ENCODE peak calls at places on chromosomes 3 and 15, in eight cellular contexts. P is naive thymus-derived CD4-positive, alpha-beta T cell; X is tibial nerve; N is HL-60; D is IMR-90; A is CD4-positive, CD25-positive, alpha-beta regulatory T cell; Z is PC-9; W is astrocyte. G is an unnamed sample. For H3K27me3, the result is how much of the 10 kb centered on the place peaks cover.

GRCh38 chr3:133038089-133038730 is at the start of gene TMEM108:
- DNase-seq in P (no peak), X (peak), N (no peak), D (peak), A (no peak), Z (no peak), W (peak), G (peak)

GRCh38 chr15:74386496-74387140 is 19.2 kb upstream of the CYP11A1 start:
- DNase-seq in P (no peak), X (no peak), N (no peak), D (no peak), A (no peak), Z (no peak), W (no peak), G (no peak)

GRCh38 chr15:52186651-52187486 is 4.3 kb downstream of the GNB5 start:
- DNase-seq in P (no peak), X (no peak), N (no peak), D (no peak), A (no peak), Z (no peak), W (no peak), G (no peak)

GRCh38 chr3:106839576-106840280 is 537.5 kb upstream of the CCDC54 start:
- DNase-seq in P (no peak), X (no peak), N (no peak), D (peak), A (no peak), Z (no peak), W (peak), G (no peak)

GRCh38 chr3:150293401-150294001 is 114.6 kb upstream of the TSC22D2 start:
- DNase-seq in P (no peak), X (no peak), N (no peak), D (peak), A (no peak), Z (no peak), W (peak), G (peak)

GRCh38 chr3:155519081-155519480 is 225.6 kb upstream of the STRIT1 start:
- DNase-seq in P (no peak), X (no peak), N (no peak), D (no peak), A (no peak), Z (no peak), W (no peak), G (no peak)

GRCh38 chr3:150414273-150414672 is 6.2 kb downstream of the TSC22D2 start:
- DNase-seq in P (no peak), X (no peak), N (no peak), D (peak), A (no peak), Z (peak), W (peak), G (peak)

GRCh38 chr3:149536429-149536828 is 61.9 kb downstream of the TM4SF4 start:
- DNase-seq in P (no peak), X (no peak), N (no peak), D (no peak), A (no peak), Z (no peak), W (peak), G (peak)

GRCh38 chr3:176939022-176939817 is 258.1 kb downstream of the TBL1XR1 start:
- DNase-seq in P (peak), X (no peak), N (peak), D (peak), A (peak), Z (peak), W (peak), G (peak)

GRCh38 chr3:134483195-134483890 is 2.4 kb downstream of the ANAPC13 start:
- DNase-seq in P (no peak), X (no peak), N (peak), D (peak), A (no peak), Z (no peak), W (peak), G (peak)

GRCh38 chr3:158402590-158402989 is 168.4 kb upstream of the MLF1 start:
- DNase-seq in P (no peak), X (no peak), N (no peak), D (no peak), A (no peak), Z (no peak), W (no peak), G (no peak)

GRCh38 chr15:26882616-26883365 is 15.9 kb downstream of the GABRA5 start:
- DNase-seq in P (no peak), X (no peak), N (no peak), D (no peak), A (no peak), Z (no peak), W (no peak), G (no peak)

GRCh38 chr3:134373278-134373941 is 837 bp downstream of the AMOTL2 start:
- DNase-seq in P (no peak), X (peak), N (no peak), D (peak), A (no peak), Z (peak), W (peak), G (peak)

GRCh38 chr15:79543097-79543496 is 111.0 kb downstream of the MINAR1 start:
- DNase-seq in P (no peak), X (no peak), N (no peak), D (no peak), A (no peak), Z (no peak), W (no peak), G (no peak)

GRCh38 chr3:141102372-141102771 is 51.2 kb downstream of the SPSB4 start:
- DNase-seq in P (no peak), X (no peak), N (no peak), D (no peak), A (no peak), Z (no peak), W (no peak), G (no peak)

GRCh38 chr15:82919231-82919886 is 33.2 kb downstream of the HOMER2 start:
- DNase-seq in P (no peak), X (no peak), N (no peak), D (no peak), A (no peak), Z (peak), W (no peak), G (no peak)

GRCh38 chr3:101824691-101825090 is 24.6 kb upstream of the NFKBIZ start:
- DNase-seq in P (no peak), X (no peak), N (no peak), D (no peak), A (no peak), Z (no peak), W (no peak), G (no peak)

GRCh38 chr3:9246196-9246595 is 3.2 kb downstream of the SRGAP3 start:
- DNase-seq in P (no peak), X (no peak), N (no peak), D (no peak), A (no peak), Z (no peak), W (no peak), G (no peak)

GRCh38 chr15:80207887-80208286 is 44.1 kb downstream of the CTXND1 start:
- DNase-seq in P (no peak), X (no peak), N (no peak), D (no peak), A (no peak), Z (no peak), W (no peak), G (no peak)

GRCh38 chr3:131216801-131217200 is 164.8 kb upstream of the NUDT16 start:
- DNase-seq in P (no peak), X (no peak), N (no peak), D (peak), A (no peak), Z (peak), W (peak), G (peak)

GRCh38 chr3:138907541-138907940 is 39.4 kb downstream of the FOXL2 start:
- DNase-seq in P (no peak), X (no peak), N (peak), D (no peak), A (no peak), Z (no peak), W (no peak), G (no peak)
- H3K27me3 ChIP-seq in P (under half), X (under half), N (under half), D (under half), A (under half), Z (under half), W (under half), G (under half)

GRCh38 chr3:122025296-122025695 is 3.2 kb upstream of the ILDR1 start:
- DNase-seq in P (no peak), X (no peak), N (no peak), D (no peak), A (no peak), Z (no peak), W (no peak), G (no peak)

GRCh38 chr3:122021811-122022401 is at the start of gene ILDR1:
- DNase-seq in P (peak), X (no peak), N (no peak), D (no peak), A (no peak), Z (peak), W (no peak), G (no peak)

GRCh38 chr3:122023335-122023734 is 1.3 kb upstream of the ILDR1 start:
- DNase-seq in P (no peak), X (no peak), N (peak), D (no peak), A (no peak), Z (no peak), W (no peak), G (no peak)

GRCh38 chr3:122021037-122021436 is 1.0 kb downstream of the ILDR1 start:
- DNase-seq in P (no peak), X (no peak), N (no peak), D (no peak), A (no peak), Z (no peak), W (no peak), G (no peak)

GRCh38 chr3:122024800-122025199 is 2.8 kb upstream of the ILDR1 start:
- DNase-seq in P (no peak), X (no peak), N (no peak), D (no peak), A (no peak), Z (no peak), W (no peak), G (no peak)
- H3K27ac ChIP-seq in P (no peak), X (no peak), N (no peak), D (no peak), A (no peak), Z (no peak), W (no peak), G (no peak)

DNA sequence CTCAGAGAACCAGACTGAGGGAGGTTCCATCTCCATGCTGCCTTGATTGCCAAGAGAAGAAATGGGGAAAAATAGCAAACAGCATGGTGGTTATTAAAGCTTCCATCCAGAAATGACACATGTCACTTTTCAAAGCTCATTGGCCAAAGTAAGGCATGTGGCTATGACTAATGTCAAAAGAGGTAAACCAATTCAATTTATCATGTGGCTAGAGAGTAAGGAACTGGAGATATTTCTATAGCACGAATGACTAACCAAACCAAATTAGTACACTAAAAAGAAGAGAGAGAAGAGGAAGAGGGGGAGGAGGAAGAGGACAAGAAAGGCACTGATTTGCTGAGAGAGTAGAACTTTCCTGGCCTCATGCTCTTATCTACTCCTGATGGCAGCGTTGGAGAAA is 115.2 kb upstream of the SLC6A11 start:
- DNase-seq in P (no peak), X (no peak), N (no peak), D (no peak), A (no peak), Z (no peak), W (no peak), G (no peak)
- H3K27me3 ChIP-seq in P (under half), X (under half), N (under half), D (under half), A (under half), Z (half or more), W (under half), G (under half)

GRCh38 chr15:98039596-98039995 is 79.1 kb downstream of the ARRDC4 start:
- DNase-seq in P (no peak), X (no peak), N (no peak), D (no peak), A (no peak), Z (no peak), W (no peak), G (no peak)

GRCh38 chr15:98035134-98035533 is 74.6 kb downstream of the ARRDC4 start:
- DNase-seq in P (no peak), X (no peak), N (no peak), D (no peak), A (no peak), Z (no peak), W (no peak), G (no peak)

GRCh38 chr15:98034731-98035130 is 74.2 kb downstream of the ARRDC4 start:
- DNase-seq in P (no peak), X (no peak), N (no peak), D (no peak), A (no peak), Z (no peak), W (no peak), G (no peak)

DNA sequence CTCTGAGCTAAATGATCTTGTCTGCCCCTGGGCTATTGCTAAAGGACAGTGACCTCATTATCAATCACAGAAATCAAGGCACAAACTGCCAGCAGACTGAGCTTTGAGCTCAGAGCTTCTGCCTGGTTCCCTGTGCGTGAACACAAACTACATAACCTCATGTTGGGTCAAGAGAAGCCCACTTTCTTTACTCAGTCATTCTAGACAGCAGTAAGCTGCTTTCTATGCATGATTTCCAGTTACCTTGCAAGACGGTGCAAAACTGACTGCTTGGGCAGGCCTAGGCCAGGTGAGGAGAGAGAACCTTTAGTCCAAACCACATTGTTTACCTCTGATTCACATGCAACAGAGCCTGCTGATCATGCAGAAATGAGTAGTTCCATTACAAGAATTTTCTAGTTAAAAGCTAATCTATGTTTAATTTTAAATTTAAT is 75.1 kb downstream of the ARRDC4 start:
- DNase-seq in P (no peak), X (no peak), N (no peak), D (no peak), A (no peak), Z (no peak), W (no peak), G (no peak)
- H3K27ac ChIP-seq in P (no peak), X (no peak), N (no peak), D (no peak), A (no peak), Z (no peak), W (no peak), G (no peak)

GRCh38 chr3:171456765-171457164 is 3.4 kb downstream of the TNIK start:
- DNase-seq in P (no peak), X (no peak), N (no peak), D (no peak), A (no peak), Z (no peak), W (no peak), G (no peak)
- H3K27me3 ChIP-seq in P (under half), X (under half), N (under half), D (under half), A (under half), Z (under half), W (under half), G (under half)

DNA sequence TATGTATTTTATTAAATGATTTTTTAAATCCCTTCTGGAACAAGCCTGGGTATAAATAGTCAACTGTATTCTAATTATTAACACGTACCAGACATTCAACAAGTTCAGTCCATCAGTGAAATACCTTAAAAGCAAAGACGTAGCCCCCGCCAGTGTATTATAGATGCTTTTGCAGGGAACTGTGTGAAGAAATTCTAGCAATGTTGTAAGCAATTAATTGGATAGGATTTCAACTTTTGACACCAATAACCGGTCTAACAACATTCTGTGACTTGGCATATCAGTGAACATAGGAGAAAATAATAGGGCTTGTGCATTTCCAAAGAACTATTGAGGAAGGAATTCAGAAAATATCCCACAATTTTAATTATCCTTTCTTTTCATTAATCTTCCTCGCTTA is 67.2 kb upstream of the TGFBR2 start:
- DNase-seq in P (no peak), X (no peak), N (no peak), D (no peak), A (no peak), Z (peak), W (peak), G (no peak)
- H3K27ac ChIP-seq in P (no peak), X (peak), N (no peak), D (peak), A (no peak), Z (peak), W (peak), G (peak)

DNA sequence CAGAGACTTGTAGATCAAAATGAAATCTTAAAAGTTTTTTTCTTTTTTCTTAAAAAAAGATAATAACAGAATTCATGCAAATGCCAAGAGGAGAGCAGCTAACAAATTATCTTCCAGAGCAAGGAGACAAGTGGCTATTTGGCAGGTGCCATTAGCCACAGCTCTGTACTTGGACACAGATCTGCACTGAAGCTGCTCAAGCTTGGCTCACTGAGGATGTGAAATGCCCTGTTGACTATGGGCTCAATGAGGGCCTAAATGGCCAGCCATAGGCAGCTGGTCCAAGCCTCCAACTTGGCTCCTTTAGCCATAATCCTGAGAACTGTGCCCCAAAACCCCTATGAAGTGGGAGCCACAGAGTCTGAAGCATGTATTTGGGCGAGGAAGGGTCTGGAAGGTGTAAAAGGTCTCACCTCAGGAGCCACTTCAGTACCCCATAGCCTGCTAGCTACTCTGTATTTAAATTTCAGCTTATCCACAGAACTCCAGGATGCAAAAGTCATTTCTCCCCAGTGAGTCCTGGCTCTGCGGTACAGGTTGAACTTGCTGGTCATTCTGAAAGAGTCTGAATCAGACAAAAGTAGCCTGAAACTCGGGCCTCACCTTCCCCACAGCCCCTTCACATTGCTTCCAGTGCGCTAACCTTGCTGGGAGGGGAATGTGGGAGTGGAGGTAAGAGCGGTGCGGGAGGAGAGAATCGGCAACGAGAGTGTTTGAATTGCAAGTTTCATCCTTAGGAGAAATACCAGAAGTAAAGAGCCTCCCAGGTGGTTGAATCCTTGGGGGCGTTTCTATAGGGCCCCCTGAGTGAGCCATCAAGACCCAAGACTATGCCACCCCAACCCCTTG is 48.0 kb downstream of the ZIC4 start:
- DNase-seq in P (no peak), X (no peak), N (no peak), D (no peak), A (no peak), Z (no peak), W (no peak), G (no peak)
- H3K27me3 ChIP-seq in P (under half), X (half or more), N (half or more), D (half or more), A (under half), Z (under half), W (half or more), G (under half)

GRCh38 chr3:45480871-45481270 is 92.5 kb downstream of the LARS2 start:
- DNase-seq in P (no peak), X (no peak), N (no peak), D (no peak), A (no peak), Z (no peak), W (no peak), G (no peak)

GRCh38 chr3:45479627-45480026 is 91.3 kb downstream of the LARS2 start:
- DNase-seq in P (no peak), X (no peak), N (no peak), D (peak), A (no peak), Z (peak), W (peak), G (peak)

GRCh38 chr3:45482829-45483228 is 94.5 kb downstream of the LARS2 start:
- DNase-seq in P (no peak), X (no peak), N (no peak), D (no peak), A (no peak), Z (no peak), W (no peak), G (no peak)

GRCh38 chr3:45477838-45478237 is 89.5 kb downstream of the LARS2 start:
- DNase-seq in P (no peak), X (no peak), N (no peak), D (no peak), A (no peak), Z (no peak), W (no peak), G (no peak)

GRCh38 chr3:45480218-45480617 is 91.8 kb downstream of the LARS2 start:
- DNase-seq in P (no peak), X (no peak), N (no peak), D (no peak), A (no peak), Z (peak), W (peak), G (no peak)
- H3K27ac ChIP-seq in P (no peak), X (peak), N (no peak), D (peak), A (no peak), Z (peak), W (peak), G (no peak)

DNA sequence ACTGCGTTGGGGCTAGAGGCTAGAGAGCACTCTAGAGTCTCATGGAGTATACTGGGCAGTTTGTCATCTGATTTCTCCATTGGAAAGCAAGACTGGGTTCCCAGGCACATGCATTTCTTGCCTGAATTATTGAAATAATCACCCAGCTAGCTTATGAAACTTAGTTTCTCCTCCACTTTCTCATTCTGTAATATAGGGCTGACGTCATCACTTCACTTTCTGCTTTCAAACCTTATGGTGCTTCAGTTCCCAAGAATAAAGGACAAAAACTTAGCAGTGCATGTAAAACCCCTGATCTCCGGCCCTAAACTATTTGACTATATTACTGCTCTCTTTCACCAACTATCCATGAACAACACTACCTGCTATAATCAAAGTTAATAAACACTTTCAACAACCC is 147.9 kb downstream of the IGSF11 start:
- DNase-seq in P (no peak), X (no peak), N (no peak), D (no peak), A (no peak), Z (no peak), W (no peak), G (no peak)
- H3K27me3 ChIP-seq in P (under half), X (under half), N (under half), D (under half), A (under half), Z (under half), W (under half), G (under half)

G was measured in brain microvascular endothelial cell.